ENCODE peak calls at places on chromosomes 6 and 20, in five cellular contexts. B is astrocyte of the spinal cord; J is CD8-positive, alpha-beta T cell; E is ovary; H is tibial artery. Z is an unnamed sample.

GRCh38 chr6:157713451-157714152 is 109.4 kb upstream of the SNX9 start:
- DNase-seq in B (no peak), H (no peak), J (no peak), E (no peak), Z (no peak)

GRCh38 chr20:31908016-31908415 is 37.6 kb downstream of the TTLL9 start:
- DNase-seq in B (no peak), H (no peak), E (no peak), J (no peak), Z (no peak)

GRCh38 chr20:8812818-8813217 is 256.1 kb upstream of the PLCB4 start:
- DNase-seq in E (no peak), J (no peak), H (no peak), B (no peak), Z (no peak)

GRCh38 chr20:24675651-24676352 is 206.4 kb downstream of the SYNDIG1 start:
- DNase-seq in E (no peak), H (peak), B (no peak), J (no peak), Z (no peak)

GRCh38 chr6:108565091-108565766 is 4.5 kb downstream of the FOXO3 start:
- DNase-seq in E (no peak), J (no peak), H (no peak), B (peak), Z (no peak)

GRCh38 chr6:170088349-170088951 is 202.4 kb downstream of the DLL1 start:
- DNase-seq in B (no peak), J (no peak), H (peak), E (no peak), Z (no peak)

GRCh38 chr20:52172392-52173047 is 19.1 kb downstream of the ZFP64 start:
- DNase-seq in H (no peak), E (no peak), J (no peak), B (no peak), Z (no peak)

GRCh38 chr6:149918151-149918905 is 4.6 kb downstream of the RAET1G start:
- DNase-seq in E (no peak), J (no peak), H (no peak), B (no peak), Z (no peak)

GRCh38 chr6:63573899-63574553 is 1.7 kb downstream of the LOC128125822 start:
- DNase-seq in H (no peak), E (no peak), J (no peak), B (peak), Z (no peak)

GRCh38 chr6:139338845-139339244 is 35.6 kb downstream of the CITED2 start:
- DNase-seq in H (no peak), E (no peak), B (peak), J (no peak), Z (no peak)

GRCh38 chr6:43898358-43899131 is 128.5 kb downstream of the VEGFA start:
- DNase-seq in B (no peak), E (no peak), H (no peak), J (no peak), Z (no peak)

GRCh38 chr20:48403362-48403761 is 424.4 kb downstream of the PREX1 start:
- DNase-seq in B (no peak), H (no peak), E (no peak), J (no peak), Z (no peak)

GRCh38 chr20:10316582-10316981 is 98.0 kb downstream of the SNAP25 start:
- DNase-seq in B (no peak), E (no peak), J (no peak), H (no peak), Z (no peak)
- TF ChIP-seq CTCF in B (peak), E (no peak), J (no peak), H (no peak), Z (no peak)

GRCh38 chr20:2693286-2693995 is 861 bp downstream of the EBF4 start:
- DNase-seq in H (peak), E (peak), J (peak), B (no peak), Z (no peak)
- H3K4me3 ChIP-seq in H (peak), E (peak), J (no peak), B (peak), Z (peak)

GRCh38 chr20:5612476-5613291 is 137.5 kb upstream of the SHLD1 start:
- DNase-seq in J (no peak), B (peak), E (no peak), H (no peak), Z (peak)
- TF ChIP-seq CTCF in J (no peak), B (no peak), E (no peak), H (no peak), Z (no peak)

GRCh38 chr6:6002809-6003333 is 3.9 kb downstream of the NRN1 start:
- DNase-seq in J (no peak), H (no peak), B (no peak), E (no peak), Z (no peak)
- H3K4me3 ChIP-seq in J (peak), H (peak), B (peak), E (no peak), Z (peak)